ENCODE peak calls at places on chromosome 19, in four cellular contexts. M is stimulated activated CD8-positive, alpha-beta memory T cell treated with anti-CD3 and anti-CD28 coated beads, Interleukin-4, amount 100 ng/mL, for 1 hour; V is heart left ventricle; O is SW480. D is an unnamed sample.
A peak's percentile ranks its signal among the peaks of the same experiment; 100 is the strongest.

GRCh38 chr19:29667941-29668340 is 2.7 kb downstream of the PLEKHF1 start:
- DNase-seq in M (no peak), V (peak; percentile 62), O (no peak), D (no peak)

GRCh38 chr19:7292950-7293794 is 1.0 kb downstream of the INSR start:
- DNase-seq in M (no peak), V (peak; percentile 76), O (no peak), D (peak; percentile 44)

GRCh38 chr19:1567848-1568227 is 287 bp downstream of the MEX3D start:
- DNase-seq in M (no peak), V (no peak), O (no peak), D (no peak)

GRCh38 chr19:31810536-31811109 is 461.4 kb upstream of the TSHZ3 start:
- DNase-seq in M (no peak), V (no peak), O (no peak), D (no peak)

GRCh38 chr19:28303502-28303901 is 909.4 kb downstream of the UQCRFS1 start:
- DNase-seq in M (no peak), V (no peak), O (no peak), D (no peak)

GRCh38 chr19:12721656-12722565 is 1.8 kb downstream of the TNPO2 start:
- DNase-seq in M (no peak), V (peak; percentile 71), O (no peak), D (peak; percentile 90)

GRCh38 chr19:12090807-12091206 is 26.3 kb downstream of the ZNF844 start:
- DNase-seq in M (peak; percentile 13), V (peak; percentile 70), O (peak; percentile 31), D (peak; percentile 76)

GRCh38 chr19:7067716-7068115 is 1.8 kb upstream of the ZNF557 start:
- DNase-seq in M (no peak), V (no peak), O (no peak), D (no peak)

GRCh38 chr19:50564229-50565105 is 3.8 kb downstream of the LRRC4B start:
- DNase-seq in M (no peak), V (no peak), O (no peak), D (no peak)

GRCh38 chr19:15368798-15369593 is 10.6 kb downstream of the AKAP8 start:
- DNase-seq in M (no peak), V (no peak), O (no peak), D (no peak)

GRCh38 chr19:2188708-2189385 is 25.1 kb downstream of the DOT1L start:
- DNase-seq in M (no peak), V (no peak), O (no peak), D (no peak)

GRCh38 chr19:34806976-34807860 is 34.2 kb upstream of the ZNF599 start:
- DNase-seq in M (no peak), V (no peak), O (no peak), D (no peak)

GRCh38 chr19:39847525-39847924 is 1.3 kb upstream of the FBL start:
- DNase-seq in M (no peak), V (no peak), O (no peak), D (no peak)

GRCh38 chr19:55027472-55028337 is 10.4 kb downstream of the GP6 start:
- DNase-seq in M (no peak), V (no peak), O (peak; percentile 31), D (no peak)

GRCh38 chr19:6740589-6741348 is 1.3 kb downstream of the TRIP10 start:
- DNase-seq in M (no peak), V (peak; percentile 85), O (no peak), D (no peak)

GRCh38 chr19:35785087-35785627 is 9.8 kb downstream of the ARHGAP33 start:
- DNase-seq in M (no peak), V (no peak), O (no peak), D (no peak)

GRCh38 chr19:8403098-8403819 is 9.8 kb upstream of the MARCHF2 start:
- DNase-seq in M (no peak), V (peak; percentile 51), O (no peak), D (no peak)

GRCh38 chr19:15129856-15130580 is 22.8 kb downstream of the SYDE1 start:
- DNase-seq in M (no peak), V (no peak), O (no peak), D (no peak)

GRCh38 chr19:38705197-38706019 is 38.9 kb downstream of the CAPN12 start:
- DNase-seq in M (no peak), V (no peak), O (no peak), D (no peak)

GRCh38 chr19:11735375-11735774 is 3.4 kb downstream of the ZNF823 start:
- DNase-seq in M (no peak), V (no peak), O (no peak), D (no peak)

GRCh38 chr19:33863436-33863835 is 66.8 kb downstream of the KCTD15 start:
- DNase-seq in M (no peak), V (no peak), O (no peak), D (no peak)

GRCh38 chr19:53903055-53903680 is 5.9 kb upstream of the CACNG7 start:
- DNase-seq in M (no peak), V (no peak), O (peak; percentile 62), D (peak; percentile 64)

GRCh38 chr19:5271145-5271544 is 69.5 kb downstream of the PTPRS start:
- DNase-seq in M (no peak), V (no peak), O (no peak), D (no peak)

GRCh38 chr19:5501907-5502306 is 46.7 kb downstream of the ZNRF4 start:
- DNase-seq in M (no peak), V (no peak), O (no peak), D (no peak)

GRCh38 chr19:14517446-14517839 is 754 bp downstream of the DNAJB1 start:
- DNase-seq in M (no peak), V (no peak), O (no peak), D (no peak)

GRCh38 chr19:541699-542098 is 2.2 kb upstream of the GZMM start:
- DNase-seq in M (no peak), V (no peak), O (no peak), D (no peak)

GRCh38 chr19:41914906-41915247 is 13.4 kb downstream of the ERFL start:
- DNase-seq in M (no peak), V (no peak), O (no peak), D (no peak)